ENCODE peak calls at places on chromosomes 5 and 9, in eight cellular contexts. S, W, X, G, D, A, Z and Y are unnamed samples.

GRCh38 chr5:148740966-148741742 is 85.3 kb upstream of the ADRB2 start:
- DNase-seq in S (peak; percentile 75), W (peak; percentile 39), X (no peak), G (peak; percentile 52), D (no peak), A (peak; percentile 56), Z (peak; percentile 4), Y (no peak)

GRCh38 chr9:107712390-107712789 is 222.8 kb upstream of the KLF4 start:
- DNase-seq in S (no peak), W (no peak), X (no peak), G (no peak), D (peak; percentile 5), A (no peak), Z (no peak), Y (no peak)

GRCh38 chr9:4670591-4670990 is 4.3 kb upstream of the SPATA6L start:
- DNase-seq in S (no peak), W (no peak), X (no peak), G (no peak), D (no peak), A (no peak), Z (no peak), Y (no peak)

GRCh38 chr9:32427111-32427873 is 42.8 kb downstream of the ACO1 start:
- DNase-seq in S (peak; percentile 53), W (no peak), X (no peak), G (no peak), D (peak; percentile 8), A (no peak), Z (peak; percentile 57), Y (no peak)

GRCh38 chr5:119340597-119341218 is 15.1 kb upstream of the TNFAIP8 start:
- DNase-seq in S (no peak), W (no peak), X (no peak), G (no peak), D (peak; percentile 71), A (no peak), Z (no peak), Y (no peak)

GRCh38 chr9:114366334-114367128 is 21.3 kb downstream of the AKNA start:
- DNase-seq in S (peak; percentile 77), W (no peak), X (no peak), G (no peak), D (peak; percentile 69), A (no peak), Z (no peak), Y (no peak)

GRCh38 chr5:172715421-172715780 is 55.6 kb downstream of the DUSP1 start:
- DNase-seq in S (no peak), W (no peak), X (no peak), G (no peak), D (no peak), A (no peak), Z (no peak), Y (no peak)

GRCh38 chr5:169686137-169686536 is 49.1 kb downstream of the DOCK2 start:
- DNase-seq in S (no peak), W (no peak), X (no peak), G (no peak), D (no peak), A (no peak), Z (no peak), Y (no peak)

GRCh38 chr9:88951143-88951542 is 40.1 kb upstream of the S1PR3 start:
- DNase-seq in S (no peak), W (no peak), X (peak; percentile 45), G (no peak), D (no peak), A (no peak), Z (no peak), Y (no peak)

GRCh38 chr5:122121782-122122465 is 7.4 kb upstream of the ZNF474 start:
- DNase-seq in S (no peak), W (no peak), X (no peak), G (no peak), D (peak; percentile 22), A (no peak), Z (no peak), Y (no peak)

GRCh38 chr9:116491219-116491618 is 195.9 kb upstream of the TRIM32 start:
- DNase-seq in S (no peak), W (no peak), X (no peak), G (no peak), D (no peak), A (peak; percentile 51), Z (no peak), Y (no peak)